ENCODE peak calls at places on chromosome 7, in four cellular contexts. One of them, this sample, is unnamed.

GRCh38 chr7:44565097-44565794 is 8.5 kb downstream of the DDX56 start:
- DNase-seq in aorta: peak; percentile 88
- DNase-seq in iPS-NIHi11: peak; percentile 83
- DNase-seq in astrocyte of the spinal cord: peak; percentile 53
- DNase-seq in this sample: peak; percentile 68

GRCh38 chr7:25385731-25386136 is 157.4 kb upstream of the NPVF start:
- DNase-seq in aorta: no peak
- DNase-seq in iPS-NIHi11: no peak
- DNase-seq in astrocyte of the spinal cord: no peak
- DNase-seq in this sample: no peak

GRCh38 chr7:80505900-80506500 is 5.9 kb downstream of the GNAT3 start:
- DNase-seq in aorta: no peak
- DNase-seq in iPS-NIHi11: no peak
- DNase-seq in astrocyte of the spinal cord: no peak
- DNase-seq in this sample: no peak

GRCh38 chr7:26369519-26370385 is 78.1 kb downstream of the SNX10 start:
- DNase-seq in aorta: no peak
- DNase-seq in iPS-NIHi11: peak; percentile 54
- DNase-seq in astrocyte of the spinal cord: peak; percentile 54
- DNase-seq in this sample: peak; percentile 70

GRCh38 chr7:70072220-70072619 is 473.9 kb downstream of the AUTS2 start:
- DNase-seq in aorta: no peak
- DNase-seq in iPS-NIHi11: no peak
- DNase-seq in astrocyte of the spinal cord: peak; percentile 76
- DNase-seq in this sample: no peak

GRCh38 chr7:12643644-12644043 is 43.8 kb upstream of the ARL4A start:
- DNase-seq in aorta: no peak
- DNase-seq in iPS-NIHi11: no peak
- DNase-seq in astrocyte of the spinal cord: no peak
- DNase-seq in this sample: no peak

GRCh38 chr7:76403780-76404494 is 5.6 kb downstream of the SSC4D start:
- DNase-seq in aorta: no peak
- DNase-seq in iPS-NIHi11: no peak
- DNase-seq in astrocyte of the spinal cord: no peak
- DNase-seq in this sample: no peak

GRCh38 chr7:6350057-6350752 is 77.8 kb upstream of the CYTH3 start:
- DNase-seq in aorta: no peak
- DNase-seq in iPS-NIHi11: no peak
- DNase-seq in astrocyte of the spinal cord: no peak
- DNase-seq in this sample: no peak

GRCh38 chr7:158955146-158955870 is 99.0 kb downstream of the DYNC2I1 start:
- DNase-seq in aorta: no peak
- DNase-seq in iPS-NIHi11: no peak
- DNase-seq in astrocyte of the spinal cord: peak; percentile 13
- DNase-seq in this sample: no peak

GRCh38 chr7:85748861-85749260 is 562.0 kb upstream of the SEMA3D start:
- DNase-seq in aorta: no peak
- DNase-seq in iPS-NIHi11: no peak
- DNase-seq in astrocyte of the spinal cord: no peak
- DNase-seq in this sample: peak; percentile 2

GRCh38 chr7:137956183-137956582 is 45.7 kb downstream of the CREB3L2 start:
- DNase-seq in aorta: no peak
- DNase-seq in iPS-NIHi11: no peak
- DNase-seq in astrocyte of the spinal cord: no peak
- DNase-seq in this sample: no peak

GRCh38 chr7:139095194-139095659 is 14.3 kb downstream of the ZC3HAV1 start:
- DNase-seq in aorta: no peak
- DNase-seq in iPS-NIHi11: no peak
- DNase-seq in astrocyte of the spinal cord: no peak
- DNase-seq in this sample: no peak

GRCh38 chr7:69927461-69927860 is 329.2 kb downstream of the AUTS2 start:
- DNase-seq in aorta: no peak
- DNase-seq in iPS-NIHi11: no peak
- DNase-seq in astrocyte of the spinal cord: no peak
- DNase-seq in this sample: no peak

GRCh38 chr7:70829221-70830059 is 302.5 kb upstream of the GALNT17 start:
- DNase-seq in aorta: peak; percentile 83
- DNase-seq in iPS-NIHi11: peak; percentile 82
- DNase-seq in astrocyte of the spinal cord: peak; percentile 50
- DNase-seq in this sample: peak; percentile 57

GRCh38 chr7:3095046-3095445 is 51.4 kb upstream of the CARD11 start:
- DNase-seq in aorta: no peak
- DNase-seq in iPS-NIHi11: no peak
- DNase-seq in astrocyte of the spinal cord: no peak
- DNase-seq in this sample: no peak

GRCh38 chr7:52586704-52587103 is 448.7 kb upstream of the POM121L12 start:
- DNase-seq in aorta: no peak
- DNase-seq in iPS-NIHi11: peak; percentile 13
- DNase-seq in astrocyte of the spinal cord: no peak
- DNase-seq in this sample: no peak

GRCh38 chr7:17302575-17303142 is 4.2 kb downstream of the AHR start:
- DNase-seq in aorta: no peak
- DNase-seq in iPS-NIHi11: no peak
- DNase-seq in astrocyte of the spinal cord: peak; percentile 41
- DNase-seq in this sample: peak; percentile 43

GRCh38 chr7:79340212-79340611 is 113.3 kb downstream of the MAGI2 start:
- DNase-seq in aorta: no peak
- DNase-seq in iPS-NIHi11: no peak
- DNase-seq in astrocyte of the spinal cord: peak; percentile 26
- DNase-seq in this sample: peak; percentile 34

GRCh38 chr7:51111256-51111655 is 205.4 kb downstream of the COBL start:
- DNase-seq in aorta: no peak
- DNase-seq in iPS-NIHi11: no peak
- DNase-seq in astrocyte of the spinal cord: no peak
- DNase-seq in this sample: no peak

GRCh38 chr7:151491859-151492258 is 27.8 kb downstream of the RHEB start:
- DNase-seq in aorta: no peak
- DNase-seq in iPS-NIHi11: no peak
- DNase-seq in astrocyte of the spinal cord: peak; percentile 79
- DNase-seq in this sample: peak; percentile 96

GRCh38 chr7:132239422-132239994 is 336.8 kb downstream of the PLXNA4 start:
- DNase-seq in aorta: no peak
- DNase-seq in iPS-NIHi11: no peak
- DNase-seq in astrocyte of the spinal cord: no peak
- DNase-seq in this sample: no peak

GRCh38 chr7:77799078-77799964 is 748 bp downstream of the PHTF2 start:
- DNase-seq in aorta: peak; percentile 83
- DNase-seq in iPS-NIHi11: peak; percentile 50
- DNase-seq in astrocyte of the spinal cord: peak; percentile 29
- DNase-seq in this sample: peak; percentile 38

GRCh38 chr7:2785071-2785500 is 59.0 kb downstream of the GNA12 start:
- DNase-seq in aorta: no peak
- DNase-seq in iPS-NIHi11: no peak
- DNase-seq in astrocyte of the spinal cord: peak; percentile 87
- DNase-seq in this sample: peak; percentile 93

GRCh38 chr7:100681491-100682227 is 8.1 kb downstream of the GNB2 start:
- DNase-seq in aorta: no peak
- DNase-seq in iPS-NIHi11: peak; percentile 19
- DNase-seq in astrocyte of the spinal cord: no peak
- DNase-seq in this sample: no peak

GRCh38 chr7:110856704-110857103 is 234.2 kb upstream of the LRRN3 start:
- DNase-seq in aorta: no peak
- DNase-seq in iPS-NIHi11: no peak
- DNase-seq in astrocyte of the spinal cord: peak; percentile 26
- DNase-seq in this sample: peak; percentile 35

GRCh38 chr7:20393021-20394015 is 62.6 kb downstream of the ITGB8 start:
- DNase-seq in aorta: no peak
- DNase-seq in iPS-NIHi11: no peak
- DNase-seq in astrocyte of the spinal cord: no peak
- DNase-seq in this sample: peak; percentile 81

GRCh38 chr7:37081436-37081835 is 357.1 kb upstream of the AOAH start:
- DNase-seq in aorta: peak; percentile 78
- DNase-seq in iPS-NIHi11: no peak
- DNase-seq in astrocyte of the spinal cord: no peak
- DNase-seq in this sample: peak; percentile 69

GRCh38 chr7:72785166-72785955 is 42.6 kb downstream of the TYW1B start:
- DNase-seq in aorta: no peak
- DNase-seq in iPS-NIHi11: no peak
- DNase-seq in astrocyte of the spinal cord: peak; percentile 16
- DNase-seq in this sample: peak; percentile 90